ENCODE peak calls at places on chromosomes 12 and 14, in ten cellular contexts. N is choroid plexus epithelial cell, Y is GM12865, P is pancreas, T is psoas muscle, H is MCF 10A, G is uterus, A is ovary, V is esophagus squamous epithelium, D is endothelial cell of umbilical vein. L is an unnamed sample.

GRCh38 chr14:99064262-99064954 is 207.6 kb downstream of the BCL11B start:
- DNase-seq in Y (no peak), G (no peak), T (no peak), H (peak), P (no peak), D (no peak), N (no peak), V (no peak), A (no peak), L (no peak)

GRCh38 chr12:55850893-55851292 is 8.2 kb upstream of the MMP19 start:
- DNase-seq in A (no peak), V (no peak), P (no peak), H (no peak), G (no peak), N (peak), D (no peak), Y (no peak), T (no peak), L (no peak)

GRCh38 chr12:129150721-129151120 is 297.4 kb downstream of the GLT1D1 start:
- DNase-seq in A (no peak), H (no peak), Y (no peak), T (no peak), D (no peak), V (no peak), N (no peak), G (no peak), P (no peak), L (no peak)

GRCh38 chr14:90132821-90133570 is 71.2 kb downstream of the KCNK13 start:
- DNase-seq in H (no peak), Y (no peak), T (no peak), N (peak), V (no peak), P (no peak), G (no peak), A (no peak), D (peak), L (no peak)

GRCh38 chr14:80942158-80942738 is 710 bp upstream of the CEP128 start:
- DNase-seq in Y (no peak), A (no peak), P (no peak), V (no peak), N (no peak), T (no peak), H (no peak), G (no peak), D (peak), L (no peak)

GRCh38 chr14:34536951-34537676 is 2.4 kb downstream of the EAPP start:
- DNase-seq in Y (no peak), A (no peak), T (no peak), V (no peak), H (no peak), G (no peak), D (no peak), N (peak), P (no peak), L (no peak)

GRCh38 chr12:68038650-68039049 is 49.4 kb downstream of the IFNG-AS1 start:
- DNase-seq in Y (no peak), N (no peak), G (no peak), A (no peak), P (no peak), T (no peak), D (no peak), V (no peak), H (no peak), L (no peak)

GRCh38 chr14:66610154-66610563 is 102.2 kb downstream of the GPHN start:
- DNase-seq in V (no peak), Y (peak), D (no peak), P (no peak), T (no peak), A (no peak), H (peak), G (no peak), N (peak), L (no peak)

GRCh38 chr14:32698831-32699230 is 239.8 kb upstream of the NPAS3 start:
- DNase-seq in N (no peak), V (no peak), P (no peak), D (no peak), Y (no peak), H (peak), T (no peak), A (no peak), G (no peak), L (no peak)

GRCh38 chr12:15590180-15590826 is 198.9 kb downstream of the EPS8 start:
- DNase-seq in N (peak), P (peak), T (peak), Y (peak), V (no peak), G (peak), H (peak), A (peak), D (peak), L (peak)

GRCh38 chr12:132490481-132491348 is 764 bp downstream of the FBRSL1 start:
- DNase-seq in Y (no peak), G (no peak), T (no peak), D (peak), H (no peak), A (no peak), P (peak), N (peak), V (no peak), L (no peak)

GRCh38 chr14:101889366-101889765 is 75.0 kb upstream of the DYNC1H1 start:
- DNase-seq in H (no peak), V (no peak), N (no peak), Y (no peak), D (no peak), G (no peak), T (no peak), P (no peak), A (peak), L (no peak)

GRCh38 chr14:45135181-45135580 is 549 bp upstream of the FANCM start:
- DNase-seq in H (peak), A (no peak), P (no peak), T (no peak), Y (peak), N (peak), D (no peak), G (no peak), V (no peak), L (no peak)

GRCh38 chr12:104250366-104251125 is 35.0 kb downstream of the TXNRD1 start:
- DNase-seq in P (no peak), Y (no peak), T (no peak), H (no peak), V (no peak), N (no peak), G (no peak), A (no peak), D (no peak), L (no peak)

GRCh38 chr12:56256326-56256960 is 1.7 kb downstream of the ANKRD52 start:
- DNase-seq in V (no peak), H (peak), D (no peak), P (no peak), A (no peak), N (peak), T (peak), Y (no peak), G (no peak), L (no peak)

GRCh38 chr12:127214196-127214595 is 1052.8 kb upstream of the TMEM132C start:
- DNase-seq in A (no peak), V (no peak), H (no peak), G (no peak), T (no peak), Y (no peak), P (no peak), D (no peak), N (no peak), L (no peak)

GRCh38 chr14:56023681-56024080 is 94.5 kb upstream of the PELI2 start:
- DNase-seq in V (no peak), Y (no peak), N (no peak), H (no peak), A (no peak), T (no peak), G (no peak), P (no peak), D (no peak), L (no peak)

GRCh38 chr12:4268549-4269181 is 4.9 kb upstream of the CCND2 start:
- DNase-seq in N (no peak), P (no peak), H (no peak), A (no peak), T (no peak), V (no peak), G (no peak), Y (no peak), D (peak), L (no peak)

GRCh38 chr12:75850751-75851462 is 180.7 kb downstream of the PHLDA1 start:
- DNase-seq in D (no peak), N (peak), P (no peak), Y (no peak), A (no peak), G (no peak), H (peak), T (no peak), V (no peak), L (no peak)

GRCh38 chr14:56379956-56380355 is 199.6 kb upstream of the TMEM260 start:
- DNase-seq in N (peak), P (no peak), V (no peak), H (peak), D (no peak), Y (no peak), A (peak), T (no peak), G (no peak), L (no peak)

GRCh38 chr12:113155641-113156040 is 6.1 kb downstream of the CFAP73 start:
- DNase-seq in N (no peak), H (no peak), A (no peak), D (no peak), T (no peak), G (no peak), V (no peak), P (no peak), Y (no peak), L (no peak)

GRCh38 chr14:76947078-76947837 is 81.2 kb downstream of the IRF2BPL start:
- DNase-seq in D (peak), Y (peak), T (peak), N (peak), G (peak), V (peak), H (peak), A (peak), P (peak), L (peak)

GRCh38 chr14:52012635-52013034 is 23.3 kb downstream of the RTRAF start:
- DNase-seq in V (no peak), P (peak), D (no peak), Y (no peak), N (peak), G (peak), A (peak), T (peak), H (peak), L (no peak)

GRCh38 chr14:98984719-98985041 is 287.3 kb downstream of the BCL11B start:
- DNase-seq in N (no peak), V (no peak), A (no peak), Y (no peak), D (no peak), T (no peak), P (no peak), H (no peak), G (no peak), L (no peak)

GRCh38 chr12:26100966-26101744 is 23.7 kb downstream of the BHLHE41 start:
- DNase-seq in H (peak), T (no peak), V (no peak), G (no peak), P (peak), Y (no peak), D (no peak), A (no peak), N (no peak), L (no peak)

GRCh38 chr12:132407525-132407924 is 78.1 kb upstream of the GALNT9 start:
- DNase-seq in Y (no peak), H (peak), D (no peak), V (no peak), T (peak), A (no peak), N (no peak), P (no peak), G (no peak), L (no peak)

GRCh38 chr14:25074112-25074511 is 24.2 kb upstream of the STXBP6 start:
- DNase-seq in Y (no peak), P (no peak), D (no peak), A (no peak), G (no peak), N (no peak), V (no peak), T (no peak), H (no peak), L (no peak)

GRCh38 chr12:51687142-51687935 is 96.3 kb downstream of the SCN8A start:
- DNase-seq in P (no peak), H (peak), Y (no peak), G (no peak), V (no peak), D (peak), T (no peak), N (peak), A (no peak), L (no peak)

GRCh38 chr14:60241091-60241490 is 7.9 kb upstream of the PPM1A start:
- DNase-seq in Y (no peak), V (no peak), A (no peak), D (no peak), P (no peak), G (no peak), N (no peak), T (no peak), H (no peak), L (no peak)

GRCh38 chr14:53596845-53597525 is 359.6 kb downstream of the BMP4 start:
- DNase-seq in G (no peak), P (no peak), V (no peak), A (no peak), H (peak), D (no peak), N (no peak), Y (no peak), T (no peak), L (no peak)

GRCh38 chr12:89707992-89708792 is 446 bp downstream of the ATP2B1 start:
- DNase-seq in N (peak), A (peak), H (peak), G (peak), Y (peak), V (no peak), T (peak), P (peak), D (peak), L (peak)

GRCh38 chr14:89652352-89652751 is 235.3 kb upstream of the FOXN3 start:
- DNase-seq in A (no peak), P (no peak), G (no peak), H (no peak), N (no peak), V (no peak), Y (no peak), D (no peak), T (no peak), L (no peak)

GRCh38 chr12:113136128-113136989 is 798 bp upstream of the RASAL1 start:
- DNase-seq in H (no peak), Y (no peak), G (no peak), N (no peak), P (no peak), A (no peak), V (no peak), T (no peak), D (no peak), L (no peak)

GRCh38 chr12:124428792-124429281 is 133.9 kb downstream of the RFLNA start:
- DNase-seq in A (no peak), T (no peak), V (no peak), H (no peak), Y (no peak), P (no peak), G (no peak), N (no peak), D (no peak), L (no peak)

GRCh38 chr12:114817491-114818440 is 133.8 kb upstream of the TBX3 start:
- DNase-seq in N (no peak), T (no peak), V (no peak), G (peak), P (no peak), A (peak), Y (no peak), H (no peak), D (no peak), L (no peak)
- TF ChIP-seq CTCF in N (no peak), T (no peak), V (no peak), G (no peak), P (no peak), A (no peak), Y (no peak), H (no peak), D (no peak), L (no peak)

GRCh38 chr12:121232977-121233627 is 23.2 kb downstream of the P2RX4 start:
- DNase-seq in Y (no peak), P (no peak), A (no peak), D (no peak), T (peak), G (no peak), H (no peak), V (no peak), N (no peak), L (no peak)
- TF ChIP-seq CTCF in Y (no peak), P (no peak), A (no peak), D (no peak), T (no peak), G (no peak), H (no peak), V (no peak), N (peak), L (no peak)

GRCh38 chr14:104214411-104214810 is 76.0 kb downstream of the KIF26A start:
- DNase-seq in A (no peak), H (no peak), P (no peak), Y (no peak), T (peak), G (no peak), N (no peak), D (no peak), V (no peak), L (no peak)
- TF ChIP-seq CTCF in A (no peak), H (no peak), P (no peak), Y (no peak), T (no peak), G (no peak), N (no peak), D (no peak), V (no peak), L (no peak)

GRCh38 chr14:36522347-36522971 is 2.4 kb upstream of the NKX2-1 start:
- DNase-seq in N (no peak), A (no peak), Y (no peak), H (no peak), P (no peak), T (no peak), G (no peak), D (no peak), V (no peak), L (no peak)

GRCh38 chr14:36524874-36525745 is 5.1 kb upstream of the NKX2-1 start:
- DNase-seq in V (no peak), P (no peak), N (no peak), T (peak), A (no peak), D (no peak), H (peak), Y (peak), G (no peak), L (no peak)

GRCh38 chr14:36522972-36523685 is 3.1 kb upstream of the NKX2-1 start:
- DNase-seq in T (no peak), G (no peak), Y (no peak), A (no peak), V (no peak), H (no peak), N (no peak), D (no peak), P (no peak), L (no peak)

GRCh38 chr14:36525746-36526099 is 5.7 kb upstream of the NKX2-1 start:
- DNase-seq in Y (no peak), H (no peak), T (no peak), N (no peak), V (no peak), G (no peak), A (no peak), D (no peak), P (no peak), L (no peak)

GRCh38 chr14:36524220-36524837 is 4.3 kb upstream of the NKX2-1 start:
- DNase-seq in T (no peak), P (no peak), V (no peak), Y (no peak), A (no peak), D (no peak), G (no peak), H (no peak), N (no peak), L (no peak)
- TF ChIP-seq CTCF in T (peak), P (no peak), V (no peak), Y (no peak), A (no peak), D (peak), G (no peak), H (no peak), N (no peak), L (no peak)

DNA sequence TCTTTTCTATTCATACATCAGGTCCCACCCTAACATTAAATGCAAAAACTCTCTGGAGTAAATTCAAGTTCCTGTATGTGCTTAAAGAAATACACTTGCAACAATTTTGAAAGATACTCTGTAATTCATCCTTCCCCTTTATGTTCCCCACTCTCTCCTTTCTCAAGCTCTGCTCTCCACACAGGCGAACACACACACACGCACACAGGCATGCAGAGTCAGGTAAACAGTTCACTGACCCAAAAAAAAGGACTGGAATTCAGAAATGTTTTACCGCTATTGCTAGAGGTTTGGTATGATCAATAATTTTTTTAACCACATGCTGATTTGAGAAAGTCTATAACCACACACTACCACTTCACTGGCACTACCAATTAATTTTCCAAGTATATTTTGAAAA is 152.4 kb upstream of the TMCC3 start:
- DNase-seq in D (no peak), H (no peak), G (no peak), Y (no peak), T (no peak), A (no peak), V (no peak), P (no peak), N (no peak), L (no peak)
- TF ChIP-seq CTCF in D (no peak), H (no peak), G (no peak), Y (no peak), T (no peak), A (no peak), V (no peak), P (no peak), N (no peak), L (no peak)

GRCh38 chr12:117559978-117560377 is 198.6 kb upstream of the NOS1 start:
- DNase-seq in G (no peak), D (no peak), A (no peak), V (no peak), N (no peak), P (no peak), T (no peak), Y (no peak), H (no peak), L (no peak)
- TF ChIP-seq CTCF in G (no peak), D (no peak), A (no peak), V (no peak), N (no peak), P (no peak), T (no peak), Y (no peak), H (no peak), L (no peak)

DNA sequence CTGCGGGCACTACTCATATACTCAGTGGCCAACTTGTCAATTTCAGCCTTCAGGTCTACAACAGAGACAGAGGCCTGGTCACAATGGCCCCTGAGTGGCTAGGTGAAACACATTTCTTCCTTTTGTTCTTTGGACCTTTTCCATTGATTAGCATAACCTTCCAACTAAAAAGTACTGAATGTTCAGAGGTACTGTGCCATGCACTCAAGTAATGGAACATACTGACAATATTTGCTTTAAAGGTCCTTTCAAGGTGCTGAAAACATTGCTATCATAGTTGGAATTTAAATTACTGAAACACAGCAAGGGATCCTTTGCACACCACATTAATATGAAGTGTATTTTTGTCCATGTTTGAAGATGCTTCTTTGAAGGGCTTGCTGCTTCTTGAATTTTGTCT is 6.1 kb upstream of the ACRBP start:
- DNase-seq in G (no peak), A (no peak), D (no peak), Y (no peak), H (no peak), P (no peak), N (no peak), V (no peak), T (no peak), L (no peak)
- TF ChIP-seq CTCF in G (no peak), A (no peak), D (no peak), Y (no peak), H (no peak), P (no peak), N (no peak), V (no peak), T (no peak), L (no peak)

L was measured in tibial nerve.